ENCODE peak calls at places on chromosomes 13 and 19, in seven cellular contexts. Z is nephron progenitor cell; Q is KG1; K is omental fat pad; Y is naive thymus-derived CD4-positive, alpha-beta T cell; O is neural crest cell; X is stimulated activated effector memory CD8-positive, alpha-beta T cell treated with anti-CD3 and anti-CD28 coated beads, Interleukin-12 subunit alpha, Interleukin-12 subunit beta, amount 100 ng/mL, for 72 hours. T is an unnamed sample.

GRCh38 chr19:48925240-48925843 is 8.2 kb upstream of the DHDH start:
- DNase-seq in Z (no peak), Q (no peak), K (no peak), Y (no peak), O (no peak), X (no peak), T (no peak)

GRCh38 chr19:35142531-35143230 is 374 bp upstream of the FXYD7 start:
- DNase-seq in Z (peak), Q (no peak), K (no peak), Y (peak), O (peak), X (peak), T (no peak)

GRCh38 chr13:73365681-73366080 is 306.9 kb downstream of the KLF5 start:
- DNase-seq in Z (no peak), Q (no peak), K (no peak), Y (no peak), O (no peak), X (no peak), T (no peak)

GRCh38 chr13:109012115-109012514 is 382.7 kb downstream of the MYO16 start:
- DNase-seq in Z (no peak), Q (no peak), K (no peak), Y (no peak), O (no peak), X (no peak), T (no peak)

GRCh38 chr19:42042455-42043170 is 27.4 kb downstream of the GRIK5 start:
- DNase-seq in Z (no peak), Q (no peak), K (no peak), Y (no peak), O (no peak), X (no peak), T (no peak)

GRCh38 chr19:46076951-46077814 is 36.4 kb upstream of the IGFL4 start:
- DNase-seq in Z (peak), Q (peak), K (no peak), Y (peak), O (peak), X (no peak), T (no peak)

GRCh38 chr19:35048911-35049411 is 7.4 kb downstream of the HPN start:
- DNase-seq in Z (no peak), Q (no peak), K (no peak), Y (no peak), O (no peak), X (no peak), T (no peak)

GRCh38 chr13:35781044-35781443 is 304.6 kb upstream of the MAB21L1 start:
- DNase-seq in Z (no peak), Q (no peak), K (no peak), Y (no peak), O (no peak), X (no peak), T (no peak)

GRCh38 chr13:105773887-105774538 is 761.4 kb downstream of the EFNB2 start:
- DNase-seq in Z (no peak), Q (no peak), K (no peak), Y (no peak), O (no peak), X (no peak), T (peak)

GRCh38 chr13:27120011-27120410 is 51.6 kb downstream of the USP12 start:
- DNase-seq in Z (no peak), Q (no peak), K (no peak), Y (no peak), O (no peak), X (no peak), T (no peak)

GRCh38 chr19:13150187-13150918 is at the start of the genes IER2 and STX10:
- DNase-seq in Z (peak), Q (peak), K (peak), Y (peak), O (peak), X (peak), T (peak)

GRCh38 chr13:57630661-57631606 is 610 bp upstream of the PCDH17 start:
- DNase-seq in Z (peak), Q (no peak), K (no peak), Y (no peak), O (peak), X (no peak), T (no peak)

T was measured in NK-92 treated with Interleukin-12 subunit alpha and Interleukin-12 subunit beta, amount 100 ng/mL, for 24 hours.